ENCODE peak calls at places on chromosomes 1 and 21, in six cellular contexts. S is IMR-90, O is SK-N-SH, Z is A549, B is HepG2, H is GM12878. V is an unnamed sample.

GRCh38 chr21:44872568-44873355 is 728 bp downstream of the PTTG1IP start:
- DNase-seq in O (peak; percentile 57), H (no peak), Z (no peak), S (peak; percentile 46), B (no peak), V (no peak)

GRCh38 chr1:42081475-42081874 is 71.7 kb upstream of the GUCA2B start:
- DNase-seq in S (no peak), H (no peak), Z (no peak), O (no peak), B (peak; percentile 53), V (no peak)

GRCh38 chr1:20936621-20937020 is 149.5 kb upstream of the HP1BP3 start:
- DNase-seq in Z (no peak), S (peak; percentile 21), H (no peak), B (no peak), O (no peak), V (no peak)

GRCh38 chr1:22048351-22049192 is 3.9 kb upstream of the CDC42 start:
- DNase-seq in O (no peak), S (peak; percentile 18), H (peak; percentile 75), Z (no peak), B (peak; percentile 85), V (peak; percentile 87)

GRCh38 chr1:89557954-89558353 is 33.3 kb downstream of the LRRC8B start:
- DNase-seq in Z (no peak), O (no peak), H (no peak), S (no peak), B (no peak), V (no peak)

GRCh38 chr1:34906225-34906624 is 23.2 kb downstream of the DLGAP3 start:
- DNase-seq in O (no peak), Z (no peak), S (no peak), B (no peak), H (no peak), V (no peak)

GRCh38 chr1:24151175-24151533 is 8.2 kb upstream of the IL22RA1 start:
- DNase-seq in B (peak; percentile 74), O (no peak), Z (no peak), H (no peak), S (no peak), V (no peak)

GRCh38 chr1:224180783-224181452 is 2.1 kb upstream of the DEGS1 start:
- DNase-seq in Z (no peak), O (no peak), B (no peak), H (no peak), S (no peak), V (no peak)

GRCh38 chr21:37176716-37177115 is 90.4 kb downstream of the VPS26C start:
- DNase-seq in S (no peak), H (no peak), B (no peak), Z (no peak), O (no peak), V (peak; percentile 16)

GRCh38 chr1:21855257-21856096 is 43.4 kb downstream of the LDLRAD2 start:
- DNase-seq in O (no peak), S (no peak), H (no peak), B (peak; percentile 40), Z (no peak), V (no peak)

GRCh38 chr1:64775152-64775551 is 30.3 kb downstream of the RAVER2 start:
- DNase-seq in H (no peak), O (no peak), B (no peak), Z (no peak), S (no peak), V (no peak)

GRCh38 chr1:184164529-184164928 is 113.0 kb downstream of the TSEN15 start:
- DNase-seq in B (no peak), S (no peak), H (no peak), Z (no peak), O (no peak), V (no peak)

GRCh38 chr1:241408170-241408569 is 51.2 kb upstream of the RGS7 start:
- DNase-seq in H (no peak), Z (no peak), O (peak; percentile 23), S (peak; percentile 43), B (no peak), V (no peak)

GRCh38 chr1:55444660-55445059 is 229.5 kb upstream of the USP24 start:
- DNase-seq in H (no peak), Z (no peak), S (no peak), O (no peak), B (no peak), V (no peak)

GRCh38 chr1:72524021-72524420 is 241.7 kb upstream of the NEGR1 start:
- DNase-seq in H (no peak), B (no peak), O (no peak), Z (no peak), S (no peak), V (no peak)

GRCh38 chr1:244861683-244862082 is 2.7 kb downstream of the HNRNPU start:
- DNase-seq in H (no peak), S (no peak), B (no peak), Z (no peak), O (no peak), V (no peak)

GRCh38 chr1:3313579-3313955 is 140.9 kb upstream of the ARHGEF16 start:
- DNase-seq in B (no peak), O (no peak), Z (no peak), H (no peak), S (peak; percentile 89), V (no peak)

GRCh38 chr1:42172394-42173133 is 8.0 kb upstream of the GUCA2A start:
- DNase-seq in S (no peak), H (no peak), Z (no peak), B (peak; percentile 56), O (peak; percentile 64), V (no peak)

GRCh38 chr1:214708321-214708960 is 105.4 kb downstream of the CENPF start:
- DNase-seq in B (no peak), Z (no peak), H (no peak), S (peak; percentile 73), O (no peak), V (no peak)

DNA sequence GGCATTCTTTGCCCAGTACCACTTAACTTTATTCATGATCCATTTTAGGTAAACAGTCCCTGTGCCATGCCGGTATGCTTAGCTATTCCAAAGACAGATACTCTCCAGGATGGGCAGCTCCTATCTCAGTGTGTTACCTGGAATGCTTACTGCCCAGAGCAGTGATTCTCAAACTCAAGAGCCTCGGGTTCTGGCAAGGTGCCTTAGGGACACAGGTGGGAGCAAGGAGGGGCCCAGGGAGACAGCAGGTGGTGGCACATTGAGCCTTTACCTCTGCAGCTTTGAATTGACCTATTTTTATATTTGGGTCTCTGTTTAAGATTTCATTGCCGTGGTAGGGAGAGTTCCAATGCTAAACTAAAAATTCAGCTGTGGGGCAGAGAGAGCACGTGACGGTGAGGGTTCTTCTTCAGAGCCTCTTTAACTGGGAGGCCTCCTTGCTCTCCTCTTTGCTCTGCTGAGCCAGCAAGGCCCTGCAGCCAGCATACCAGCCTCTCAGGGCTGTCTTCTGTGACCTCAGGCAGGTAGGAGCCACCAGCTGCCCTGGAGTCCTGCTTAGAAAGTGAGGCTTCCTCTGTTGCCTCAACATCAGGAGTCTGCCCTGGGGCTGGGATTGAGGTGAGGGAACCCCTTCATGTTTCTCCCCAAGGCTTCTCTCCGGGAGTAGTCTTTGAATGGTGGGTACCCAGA is 20.2 kb downstream of the PHGDH start:
- DNase-seq in S (no peak), O (no peak), H (no peak), B (no peak), Z (no peak), V (no peak)
- TF ChIP-seq SMC3 in S (no peak), O (no peak), H (no peak), B (no peak), Z (no peak), V (no peak)

GRCh38 chr1:67458663-67459062 is 28.5 kb upstream of the SERBP1 start:
- DNase-seq in S (no peak), Z (no peak), H (no peak), B (no peak), O (no peak), V (no peak)

GRCh38 chr1:67464058-67464457 is 33.9 kb upstream of the SERBP1 start:
- DNase-seq in B (no peak), Z (no peak), O (no peak), H (no peak), S (no peak), V (no peak)

GRCh38 chr1:67459068-67459467 is 28.9 kb upstream of the SERBP1 start:
- DNase-seq in O (no peak), Z (no peak), H (no peak), S (no peak), B (no peak), V (no peak)

GRCh38 chr1:67463298-67463960 is 33.2 kb upstream of the SERBP1 start:
- DNase-seq in H (no peak), B (no peak), O (no peak), S (peak; percentile 27), Z (no peak), V (no peak)

DNA sequence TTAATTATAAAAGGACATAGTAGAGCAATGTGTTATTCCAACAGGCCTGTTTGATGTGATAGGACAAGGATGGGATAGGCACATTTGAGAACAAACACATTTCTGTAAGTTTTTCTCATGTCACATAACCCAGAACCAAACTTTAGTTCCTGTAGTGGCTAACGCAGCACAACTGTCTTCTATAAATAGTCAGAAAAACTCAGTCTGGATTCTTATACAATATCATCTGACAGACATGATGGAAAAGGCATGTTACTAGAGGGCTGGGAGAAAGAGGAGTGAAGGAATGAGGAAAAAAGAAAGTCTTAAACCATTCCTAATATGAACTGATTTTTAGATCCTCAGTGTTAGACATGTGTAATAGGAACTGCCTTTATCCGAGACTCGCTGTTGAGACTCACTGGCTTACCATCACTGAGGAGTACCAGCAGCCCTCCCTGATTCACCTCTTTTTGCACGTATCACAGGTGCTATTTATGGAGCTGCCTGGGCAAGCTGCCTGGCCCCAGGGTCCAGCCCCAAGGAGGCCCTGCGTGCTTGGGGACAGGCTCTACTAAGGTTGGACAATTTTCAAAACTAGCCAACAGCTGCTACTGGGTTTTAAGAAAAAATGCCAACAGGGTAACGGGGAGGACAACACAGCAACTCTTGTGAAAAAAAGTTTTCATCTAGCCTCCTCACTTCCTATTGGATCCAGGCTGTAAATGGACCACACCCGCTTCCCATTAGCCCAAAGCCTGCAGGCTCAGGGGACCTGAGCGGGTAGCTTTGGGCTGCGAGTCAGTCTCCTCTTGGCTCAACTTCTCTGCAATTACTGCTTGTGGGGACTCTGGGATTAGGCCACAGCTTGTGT is 30.7 kb upstream of the SERBP1 start:
- DNase-seq in S (no peak), Z (no peak), O (no peak), H (no peak), B (no peak), V (no peak)
- TF ChIP-seq SMC3 in S (no peak), Z (no peak), O (no peak), H (no peak), B (no peak), V (no peak)

GRCh38 chr1:167474191-167474641 is 44.1 kb downstream of the CD247 start:
- DNase-seq in S (no peak), H (no peak), Z (no peak), O (no peak), B (no peak), V (peak; percentile 18)
- TF ChIP-seq SMC3 in S (no peak), H (no peak), Z (no peak), O (no peak), B (no peak), V (no peak)

DNA sequence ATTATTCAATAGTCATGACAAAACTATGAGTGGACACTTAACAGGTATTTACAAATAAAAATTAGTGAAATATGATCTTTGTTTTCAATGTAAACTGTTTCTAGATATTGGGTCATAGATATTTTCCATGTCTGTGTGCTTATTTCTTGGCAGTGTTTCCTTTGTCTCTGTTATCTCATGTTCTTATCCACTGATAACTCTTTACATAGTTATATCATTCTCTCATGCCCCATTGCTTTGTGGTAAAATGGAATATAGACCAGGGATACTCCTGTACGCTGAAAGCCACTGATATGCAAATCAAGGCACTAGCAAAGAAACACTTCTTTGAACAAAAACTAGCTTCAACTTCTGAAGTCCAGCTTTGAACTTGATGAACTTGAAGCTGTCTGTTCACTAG is 113.1 kb downstream of the ITSN1 start:
- DNase-seq in H (no peak), S (no peak), Z (no peak), O (no peak), B (no peak), V (no peak)
- TF ChIP-seq SMC3 in H (no peak), S (no peak), Z (no peak), O (no peak), B (no peak), V (no peak)

V was measured in K562.